ENCODE peak calls at places on chromosomes 3 and 15, in seven cellular contexts. Y is HS-5, D is cardiac muscle cell, I is Right ventricle myocardium superior, A is NCI-H748 treated with DMSO at 0.1 percent for 48 hours, R is left colon, F is EH. X is an unnamed sample.

GRCh38 chr3:100289339-100289738 is 28.5 kb downstream of the TBC1D23 start:
- DNase-seq in R (no peak), D (no peak), A (no peak), F (peak), Y (no peak), I (no peak), X (no peak)

GRCh38 chr15:91853501-91853967 is at the start of gene SLCO3A1:
- DNase-seq in D (peak), R (peak), F (peak), A (no peak), Y (no peak), I (peak), X (peak)

GRCh38 chr15:93372209-93372910 is 283.3 kb upstream of the RGMA start:
- DNase-seq in F (no peak), D (no peak), I (no peak), R (no peak), Y (no peak), A (peak), X (peak)

GRCh38 chr3:15427182-15427880 is at the start of the genes EAF1 and METTL6:
- DNase-seq in A (peak), R (peak), I (peak), Y (peak), D (peak), F (peak), X (peak)

GRCh38 chr3:177589921-177590336 is 392.6 kb upstream of the TBL1XR1 start:
- DNase-seq in D (no peak), Y (peak), A (peak), F (peak), I (no peak), R (no peak), X (peak)

GRCh38 chr15:92645051-92645631 is 10.4 kb downstream of the FAM174B start:
- DNase-seq in F (peak), D (no peak), Y (no peak), A (no peak), R (no peak), I (no peak), X (no peak)

GRCh38 chr3:137148406-137148805 is 190.6 kb downstream of the IL20RB start:
- DNase-seq in F (no peak), D (no peak), Y (no peak), A (no peak), R (no peak), I (no peak), X (no peak)

GRCh38 chr15:39156636-39157255 is 424.1 kb upstream of the THBS1 start:
- DNase-seq in A (no peak), F (peak), I (peak), R (no peak), D (no peak), Y (no peak), X (no peak)

GRCh38 chr3:71211083-71211482 is 372.4 kb downstream of the FOXP1 start:
- DNase-seq in R (no peak), I (peak), D (no peak), Y (no peak), A (no peak), F (no peak), X (no peak)

GRCh38 chr3:151219056-151219455 is 16.0 kb upstream of the GPR171 start:
- DNase-seq in Y (peak), I (no peak), R (no peak), A (no peak), D (peak), F (peak), X (no peak)

GRCh38 chr3:71753716-71754609 is at the start of gene GPR27:
- DNase-seq in D (peak), Y (no peak), A (no peak), I (peak), R (no peak), F (peak), X (peak)

GRCh38 chr3:50390523-50391177 is 31.3 kb upstream of the TMEM115 start:
- DNase-seq in R (peak), D (no peak), F (no peak), A (no peak), Y (no peak), I (peak), X (peak)

GRCh38 chr15:66907826-66908502 is 157.4 kb upstream of the SMAD3 start:
- DNase-seq in F (no peak), A (no peak), R (peak), Y (no peak), I (peak), D (no peak), X (no peak)

GRCh38 chr3:81726735-81727134 is 34.7 kb downstream of the GBE1 start:
- DNase-seq in R (no peak), I (no peak), D (no peak), F (peak), Y (peak), A (no peak), X (no peak)

GRCh38 chr3:126023390-126023789 is 54.4 kb downstream of the ROPN1B start:
- DNase-seq in F (no peak), Y (no peak), D (peak), R (no peak), A (no peak), I (no peak), X (no peak)

GRCh38 chr3:115961390-115961789 is 338.1 kb downstream of the GAP43 start:
- DNase-seq in Y (no peak), F (no peak), A (no peak), I (peak), R (no peak), D (no peak), X (peak)

GRCh38 chr3:16174389-16174788 is at the start of gene GALNT15:
- DNase-seq in A (no peak), I (peak), Y (no peak), R (peak), D (peak), F (peak), X (peak)

GRCh38 chr3:184380210-184380626 is 364 bp downstream of the CHRD start:
- DNase-seq in Y (no peak), F (peak), R (no peak), A (no peak), D (peak), I (peak), X (no peak)

GRCh38 chr15:31481157-31481556 is 154.5 kb downstream of the KLF13 start:
- DNase-seq in Y (no peak), D (no peak), A (no peak), F (no peak), I (no peak), R (no peak), X (no peak)

GRCh38 chr15:98277602-98278001 is 317.1 kb downstream of the ARRDC4 start:
- DNase-seq in A (no peak), D (no peak), F (no peak), Y (no peak), R (no peak), I (no peak), X (no peak)

GRCh38 chr3:156795890-156796451 is 30.2 kb upstream of the LEKR1 start:
- DNase-seq in A (no peak), I (no peak), Y (no peak), R (no peak), D (no peak), F (no peak), X (no peak)

GRCh38 chr3:151504606-151505005 is 43.7 kb upstream of the IGSF10 start:
- DNase-seq in I (no peak), D (no peak), Y (no peak), F (no peak), R (no peak), A (no peak), X (no peak)

GRCh38 chr3:33392703-33393125 is 47.5 kb downstream of the UBP1 start:
- DNase-seq in D (no peak), R (no peak), Y (peak), F (peak), A (no peak), I (no peak), X (no peak)

GRCh38 chr3:3069723-3070122 is 40.5 kb downstream of the IL5RA start:
- DNase-seq in A (no peak), I (no peak), Y (no peak), D (no peak), F (no peak), R (no peak), X (no peak)

GRCh38 chr3:160941885-160942494 is 163.2 kb downstream of the B3GALNT1 start:
- DNase-seq in R (no peak), I (no peak), F (peak), Y (peak), D (peak), A (no peak), X (peak)

GRCh38 chr15:65790692-65791334 is 1.3 kb downstream of the DENND4A start:
- DNase-seq in R (no peak), Y (no peak), F (peak), D (no peak), A (no peak), I (no peak), X (no peak)

GRCh38 chr3:17491601-17492000 is 250.8 kb downstream of the TBC1D5 start:
- DNase-seq in I (no peak), R (no peak), A (no peak), F (peak), Y (peak), D (no peak), X (no peak)

GRCh38 chr3:27655536-27655935 is 66.6 kb downstream of the EOMES start:
- DNase-seq in R (no peak), Y (no peak), A (no peak), D (no peak), I (no peak), F (no peak), X (no peak)

GRCh38 chr15:25408428-25408827 is 30.4 kb downstream of the UBE3A start:
- DNase-seq in D (no peak), A (no peak), R (no peak), I (no peak), Y (no peak), F (no peak), X (no peak)

GRCh38 chr15:84631706-84632272 is 22.3 kb downstream of the WDR73 start:
- DNase-seq in Y (no peak), F (peak), I (no peak), R (no peak), A (no peak), D (no peak), X (no peak)

GRCh38 chr15:85672338-85673097 is 122.2 kb downstream of the KLHL25 start:
- DNase-seq in A (no peak), F (peak), I (no peak), R (no peak), Y (no peak), D (no peak), X (no peak)

GRCh38 chr3:31361391-31362273 is 171.1 kb upstream of the STT3B start:
- DNase-seq in F (peak), R (no peak), Y (peak), D (no peak), I (no peak), A (no peak), X (no peak)

GRCh38 chr3:119437852-119438251 is 25.6 kb downstream of the TMEM39A start:
- DNase-seq in D (no peak), Y (no peak), R (no peak), F (no peak), A (no peak), I (no peak), X (no peak)

GRCh38 chr3:69986419-69986818 is 13.1 kb upstream of the SAMMSON start:
- DNase-seq in A (no peak), D (no peak), Y (no peak), R (no peak), I (no peak), F (no peak), X (peak)

GRCh38 chr3:108305484-108306172 is 9.3 kb downstream of the HHLA2 start:
- DNase-seq in F (no peak), D (no peak), A (no peak), R (peak), Y (no peak), I (peak), X (no peak)

GRCh38 chr3:115912372-115912771 is 289.1 kb downstream of the GAP43 start:
- DNase-seq in I (peak), F (no peak), A (no peak), D (no peak), R (no peak), Y (no peak), X (no peak)